ENCODE peak calls at places on chromosome 17, in eight cellular contexts. B is NCI-H460, C is amniotic stem cell, P is AG08396, Z is iPS DF 19.7, V is T-helper 9 cell, I is HEK293T, N is NCI-H2029. R is an unnamed sample.

GRCh38 chr17:42287305-42288077 is 807 bp upstream of the STAT5A start:
- DNase-seq in B (no peak), C (no peak), P (peak; percentile 61), Z (no peak), V (peak; percentile 21), I (no peak), N (no peak), R (no peak)

GRCh38 chr17:45759761-45760160 is 24.4 kb upstream of the CRHR1 start:
- DNase-seq in B (no peak), C (no peak), P (no peak), Z (peak; percentile 67), V (no peak), I (peak; percentile 26), N (no peak), R (no peak)

GRCh38 chr17:2090210-2090641 is 35.3 kb downstream of the HIC1 start:
- DNase-seq in B (no peak), C (no peak), P (no peak), Z (no peak), V (no peak), I (no peak), N (no peak), R (peak; percentile 67)

GRCh38 chr17:20930065-20930760 is 112.6 kb downstream of the USP22 start:
- DNase-seq in B (no peak), C (no peak), P (no peak), Z (no peak), V (no peak), I (no peak), N (no peak), R (no peak)

GRCh38 chr17:80751460-80752368 is 207.1 kb downstream of the RPTOR start:
- DNase-seq in B (no peak), C (no peak), P (peak; percentile 77), Z (no peak), V (no peak), I (no peak), N (no peak), R (peak; percentile 10)

GRCh38 chr17:56863974-56864373 is 30.0 kb downstream of the DGKE start:
- DNase-seq in B (no peak), C (no peak), P (no peak), Z (no peak), V (no peak), I (no peak), N (no peak), R (no peak)

GRCh38 chr17:41026668-41027471 is at the start of gene KRTAP1-5:
- DNase-seq in B (no peak), C (no peak), P (peak; percentile 61), Z (no peak), V (no peak), I (no peak), N (peak; percentile 68), R (peak; percentile 31)

GRCh38 chr17:32960815-32961214 is 30.8 kb upstream of the SPACA3 start:
- DNase-seq in B (no peak), C (no peak), P (no peak), Z (no peak), V (no peak), I (no peak), N (no peak), R (no peak)

GRCh38 chr17:75003070-75003956 is 9.2 kb upstream of the MRPL58 start:
- DNase-seq in B (no peak), C (no peak), P (no peak), Z (no peak), V (no peak), I (no peak), N (no peak), R (no peak)

GRCh38 chr17:82386256-82386831 is 14.8 kb downstream of the UTS2R start:
- DNase-seq in B (no peak), C (no peak), P (no peak), Z (no peak), V (no peak), I (no peak), N (no peak), R (no peak)

GRCh38 chr17:6162216-6162615 is 92.0 kb downstream of the WSCD1 start:
- DNase-seq in B (no peak), C (no peak), P (no peak), Z (no peak), V (no peak), I (peak; percentile 28), N (no peak), R (no peak)

GRCh38 chr17:43615330-43615729 is 46.4 kb downstream of the MEOX1 start:
- DNase-seq in B (no peak), C (no peak), P (peak; percentile 71), Z (no peak), V (no peak), I (no peak), N (no peak), R (no peak)

GRCh38 chr17:72502940-72503341 is 382.1 kb downstream of the SOX9 start:
- DNase-seq in B (no peak), C (no peak), P (no peak), Z (no peak), V (no peak), I (no peak), N (no peak), R (no peak)

GRCh38 chr17:45824901-45825492 is 19.7 kb upstream of the SPPL2C start:
- DNase-seq in B (no peak), C (no peak), P (no peak), Z (no peak), V (no peak), I (no peak), N (no peak), R (no peak)

GRCh38 chr17:76542984-76543383 is 3.1 kb downstream of the PRCD start:
- DNase-seq in B (no peak), C (no peak), P (no peak), Z (no peak), V (no peak), I (no peak), N (no peak), R (no peak)

GRCh38 chr17:15475620-15476354 is 8.4 kb upstream of the CDRT4 start:
- DNase-seq in B (no peak), C (no peak), P (peak; percentile 35), Z (no peak), V (no peak), I (no peak), N (no peak), R (peak; percentile 59)

GRCh38 chr17:77548967-77549366 is 408.2 kb downstream of the SEC14L1 start:
- DNase-seq in B (no peak), C (no peak), P (no peak), Z (no peak), V (no peak), I (no peak), N (no peak), R (no peak)

GRCh38 chr17:67620088-67620487 is 97.6 kb upstream of the NOL11 start:
- DNase-seq in B (no peak), C (no peak), P (no peak), Z (no peak), V (no peak), I (no peak), N (no peak), R (no peak)

GRCh38 chr17:17075037-17075755 is 32.9 kb downstream of the MPRIP start:
- DNase-seq in B (no peak), C (no peak), P (peak; percentile 45), Z (no peak), V (no peak), I (no peak), N (no peak), R (no peak)

GRCh38 chr17:13421581-13421980 is 180.1 kb downstream of the HS3ST3A1 start:
- DNase-seq in B (no peak), C (no peak), P (no peak), Z (no peak), V (no peak), I (no peak), N (no peak), R (no peak)

GRCh38 chr17:57442914-57443571 is 186.7 kb downstream of the MSI2 start:
- DNase-seq in B (no peak), C (no peak), P (no peak), Z (no peak), V (peak; percentile 12), I (no peak), N (peak; percentile 26), R (no peak)

GRCh38 chr17:8015957-8016631 is 13.7 kb downstream of the GUCY2D start:
- DNase-seq in B (no peak), C (no peak), P (no peak), Z (no peak), V (no peak), I (peak; percentile 37), N (no peak), R (no peak)

GRCh38 chr17:4506180-4506814 is 7.6 kb downstream of the SPNS2 start:
- DNase-seq in B (no peak), C (no peak), P (no peak), Z (no peak), V (no peak), I (no peak), N (no peak), R (no peak)

GRCh38 chr17:6526362-6527152 is 29.8 kb downstream of the PITPNM3 start:
- DNase-seq in B (no peak), C (no peak), P (no peak), Z (no peak), V (no peak), I (no peak), N (no peak), R (no peak)

GRCh38 chr17:2903193-2903974 is 107.1 kb downstream of the RAP1GAP2 start:
- DNase-seq in B (no peak), C (no peak), P (no peak), Z (no peak), V (no peak), I (no peak), N (peak; percentile 73), R (no peak)

GRCh38 chr17:28871056-28871579 is 16.3 kb downstream of the ERAL1 start:
- DNase-seq in B (no peak), C (no peak), P (no peak), Z (no peak), V (no peak), I (no peak), N (no peak), R (no peak)

GRCh38 chr17:27633312-27634025 is 2.5 kb downstream of the LGALS9 start:
- DNase-seq in B (no peak), C (no peak), P (no peak), Z (no peak), V (no peak), I (no peak), N (no peak), R (no peak)